ENCODE peak calls at places on chromosomes 2 and 18, in seven cellular contexts. W is A549, Q is heart left ventricle, B is body of pancreas, M is stomach, G is gastrocnemius medialis, Y is ovary. O is an unnamed sample.

GRCh38 chr2:128278979-128279378 is 39.7 kb downstream of the HS6ST1 start:
- DNase-seq in G (no peak), M (no peak), B (no peak), Q (no peak), Y (no peak), W (no peak), O (no peak)

GRCh38 chr18:50722311-50722710 is 97.5 kb downstream of the MRO start:
- DNase-seq in B (no peak), Y (no peak), Q (no peak), G (no peak), M (no peak), W (peak; percentile 2), O (no peak)

GRCh38 chr2:157627594-157628281 is 926 bp downstream of the ACVR1C start:
- DNase-seq in B (peak; percentile 30), Q (no peak), G (no peak), W (no peak), M (peak; percentile 49), Y (peak; percentile 23), O (no peak)

GRCh38 chr2:240725266-240726060 is 33.8 kb downstream of the AQP12A start:
- DNase-seq in W (no peak), G (no peak), Q (no peak), M (no peak), B (no peak), Y (no peak), O (no peak)

GRCh38 chr2:132009874-132010521 is 151.8 kb downstream of the ANKRD30BL start:
- DNase-seq in W (no peak), G (no peak), Y (no peak), M (no peak), Q (no peak), B (peak; percentile 20), O (no peak)

GRCh38 chr2:193199322-193199721 is 1004.6 kb upstream of the TMEFF2 start:
- DNase-seq in G (no peak), W (no peak), B (no peak), Y (no peak), Q (no peak), M (no peak), O (no peak)

GRCh38 chr2:172270278-172271079 is 156.9 kb upstream of the ITGA6 start:
- DNase-seq in Q (no peak), G (no peak), B (peak; percentile 78), W (no peak), M (peak; percentile 82), Y (no peak), O (no peak)

GRCh38 chr2:200735061-200735460 is 76.6 kb upstream of the BZW1 start:
- DNase-seq in M (no peak), G (no peak), B (no peak), W (no peak), Q (no peak), Y (no peak), O (no peak)

GRCh38 chr2:234292955-234293228 is 204.0 kb downstream of the ARL4C start:
- DNase-seq in Q (no peak), W (no peak), G (no peak), B (no peak), Y (no peak), M (no peak), O (peak; percentile 32)

GRCh38 chr2:128635361-128635900 is 316.8 kb upstream of the HS6ST1 start:
- DNase-seq in M (peak; percentile 10), Q (no peak), Y (no peak), G (no peak), W (no peak), B (no peak), O (peak; percentile 27)

GRCh38 chr2:240437181-240437860 is 1.9 kb downstream of the GPC1 start:
- DNase-seq in Q (peak; percentile 31), B (no peak), Y (peak; percentile 35), W (no peak), G (no peak), M (no peak), O (no peak)

GRCh38 chr18:78790511-78790910 is 189.1 kb upstream of the SALL3 start:
- DNase-seq in B (no peak), M (no peak), Y (no peak), W (no peak), Q (no peak), G (no peak), O (no peak)

GRCh38 chr2:137228566-137228965 is 463.2 kb downstream of the THSD7B start:
- DNase-seq in G (no peak), Y (no peak), B (no peak), Q (no peak), M (no peak), W (peak; percentile 0), O (no peak)

GRCh38 chr2:5409925-5410360 is 282.2 kb upstream of the SOX11 start:
- DNase-seq in W (no peak), M (no peak), G (no peak), Y (no peak), Q (no peak), B (no peak), O (no peak)

GRCh38 chr2:193240752-193241151 is 1046.0 kb upstream of the TMEFF2 start:
- DNase-seq in Q (no peak), Y (no peak), W (peak; percentile 2), B (no peak), M (no peak), G (no peak), O (peak; percentile 15)

GRCh38 chr2:35503311-35503710 is 852.3 kb upstream of the CRIM1 start:
- DNase-seq in W (no peak), Y (no peak), M (no peak), B (no peak), G (no peak), Q (no peak), O (no peak)

GRCh38 chr2:48856144-48856543 is 100.6 kb upstream of the LHCGR start:
- DNase-seq in M (no peak), W (no peak), Y (no peak), B (no peak), Q (no peak), G (no peak), O (no peak)

GRCh38 chr2:19863303-19864041 is 38.3 kb downstream of the TTC32 start:
- DNase-seq in B (peak; percentile 71), Q (peak; percentile 76), M (peak; percentile 74), G (peak; percentile 40), Y (peak; percentile 58), W (peak; percentile 70), O (peak; percentile 57)

GRCh38 chr2:119694470-119694993 is 15.5 kb downstream of the TMEM177 start:
- DNase-seq in Y (no peak), G (no peak), B (no peak), Q (no peak), M (no peak), W (no peak), O (no peak)

GRCh38 chr2:8986327-8986976 is 17.0 kb downstream of the MBOAT2 start:
- DNase-seq in G (no peak), Q (no peak), M (no peak), B (no peak), Y (no peak), W (peak; percentile 46), O (peak; percentile 61)

GRCh38 chr2:120666433-120666832 is 69.2 kb upstream of the GLI2 start:
- DNase-seq in Q (no peak), B (no peak), M (no peak), Y (no peak), W (no peak), G (no peak), O (no peak)

GRCh38 chr18:35029770-35030169 is 11.4 kb upstream of the MAPRE2 start:
- DNase-seq in G (no peak), B (no peak), Y (no peak), W (no peak), Q (no peak), M (no peak), O (no peak)

GRCh38 chr2:104690255-104690999 is 163.5 kb upstream of the POU3F3 start:
- DNase-seq in W (no peak), G (no peak), M (no peak), Q (no peak), B (no peak), Y (no peak), O (no peak)

GRCh38 chr2:120853294-120854013 is 117.8 kb downstream of the GLI2 start:
- DNase-seq in M (no peak), Y (no peak), G (no peak), B (no peak), W (no peak), Q (no peak), O (no peak)

GRCh38 chr2:202790676-202791075 is 80.9 kb downstream of the ICA1L start:
- DNase-seq in G (no peak), B (no peak), Q (no peak), Y (no peak), M (no peak), W (no peak), O (no peak)

GRCh38 chr2:108571262-108571661 is 37.0 kb downstream of the LIMS1 start:
- DNase-seq in M (no peak), B (no peak), G (no peak), Y (no peak), Q (no peak), W (no peak), O (no peak)

GRCh38 chr2:37874470-37874869 is 50.6 kb upstream of the RMDN2 start:
- DNase-seq in Q (no peak), Y (no peak), B (no peak), W (no peak), M (no peak), G (no peak), O (no peak)

GRCh38 chr18:70390366-70391090 is 101.7 kb downstream of the SOCS6 start:
- DNase-seq in Y (no peak), Q (no peak), G (no peak), B (no peak), W (no peak), M (no peak), O (no peak)

GRCh38 chr18:57542126-57542525 is 44.4 kb downstream of the FECH start:
- DNase-seq in W (no peak), M (no peak), G (no peak), Q (no peak), Y (no peak), B (no peak), O (no peak)

GRCh38 chr18:72700961-72701710 is 157.0 kb upstream of the CBLN2 start:
- DNase-seq in G (no peak), B (no peak), Q (no peak), M (no peak), Y (no peak), W (peak; percentile 30), O (peak; percentile 11)
- TF ChIP-seq CTCF in G (no peak), B (peak; percentile 6), Q (peak; percentile 22), M (no peak), Y (no peak), W (peak; percentile 44), O (no peak)

GRCh38 chr2:217365656-217366055 is 505.8 kb upstream of the TNP1 start:
- DNase-seq in G (no peak), Q (no peak), B (no peak), M (no peak), W (no peak), Y (no peak), O (no peak)
- TF ChIP-seq POLR2A in G (no peak), Q (no peak), B (no peak), M (no peak), W (no peak), Y (no peak), O (no peak)

GRCh38 chr2:174705321-174705720 is 59.0 kb downstream of the CHRNA1 start:
- DNase-seq in Y (no peak), W (no peak), M (no peak), Q (no peak), B (no peak), G (no peak), O (no peak)
- TF ChIP-seq CTCF in Y (no peak), W (no peak), M (no peak), Q (no peak), B (no peak), G (no peak), O (no peak)

DNA sequence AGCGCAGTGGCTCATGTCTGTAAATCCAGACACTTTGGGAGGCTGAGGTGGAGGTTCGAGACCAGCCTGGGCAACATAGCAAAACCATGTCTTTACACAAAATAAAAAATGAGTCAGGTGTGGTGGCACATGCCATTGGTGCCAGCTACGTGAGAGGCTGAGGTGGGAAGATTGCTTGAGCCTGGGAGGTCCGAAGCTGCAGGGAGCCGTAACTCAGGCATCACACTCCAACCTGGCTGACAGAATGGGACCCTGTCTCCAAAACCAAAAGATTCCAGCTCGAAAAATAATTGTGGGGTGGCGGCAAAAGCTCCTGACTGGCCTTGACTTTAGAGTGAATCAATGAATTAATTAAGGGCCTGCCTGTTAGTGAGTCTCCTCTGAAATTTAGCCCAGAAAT is 1.2 kb upstream of the ALPP start:
- DNase-seq in Y (no peak), W (no peak), B (no peak), M (no peak), G (no peak), Q (no peak), O (no peak)
- TF ChIP-seq POLR2A in Y (no peak), W (no peak), B (no peak), M (no peak), G (no peak), Q (no peak), O (no peak)

O was measured in NB4.